ENCODE peak calls at places on chromosome 21, in four cellular contexts. N is hepatocyte, E is fibroblast of lung, X is ovary. B is an unnamed sample. For H3K27me3 and H3K9me3, the result is how much of the 10 kb centered on the place peaks cover.

GRCh38 chr21:38925923-38926322 is 120.2 kb downstream of the ETS2 start:
- DNase-seq in E (peak), X (peak), N (peak), B (no peak)

GRCh38 chr21:28587748-28588147 is 404.9 kb downstream of the LTN1 start:
- DNase-seq in N (no peak), X (no peak), E (peak), B (no peak)

GRCh38 chr21:16942703-16943102 is 570.1 kb upstream of the CXADR start:
- DNase-seq in N (peak), X (no peak), E (peak), B (peak)

GRCh38 chr21:28601708-28602107 is 391.0 kb downstream of the LTN1 start:
- DNase-seq in X (no peak), N (no peak), E (peak), B (no peak)

GRCh38 chr21:43758132-43758619 is 17.9 kb downstream of the CSTB start:
- DNase-seq in N (no peak), E (peak), X (peak), B (peak)

GRCh38 chr21:16573581-16573980 is 843.8 kb downstream of the USP25 start:
- DNase-seq in X (no peak), E (peak), N (no peak), B (no peak)

GRCh38 chr21:38486221-38486620 is 12.1 kb downstream of the ERG start:
- DNase-seq in N (peak), E (peak), X (no peak), B (no peak)

GRCh38 chr21:21179619-21180336 is 181.6 kb downstream of the NCAM2 start:
- DNase-seq in E (no peak), N (no peak), X (no peak), B (no peak)

GRCh38 chr21:22421416-22422190 is 1423.4 kb downstream of the NCAM2 start:
- DNase-seq in X (no peak), N (no peak), E (no peak), B (no peak)

GRCh38 chr21:38768385-38769071 is 37.2 kb upstream of the ETS2 start:
- DNase-seq in N (peak), X (no peak), E (peak), B (no peak)

GRCh38 chr21:36589352-36589971 is 109.5 kb upstream of the SIM2 start:
- DNase-seq in X (no peak), E (peak), N (peak), B (peak)
- TF ChIP-seq CTCF in X (no peak), E (peak), N (peak), B (peak)

DNA sequence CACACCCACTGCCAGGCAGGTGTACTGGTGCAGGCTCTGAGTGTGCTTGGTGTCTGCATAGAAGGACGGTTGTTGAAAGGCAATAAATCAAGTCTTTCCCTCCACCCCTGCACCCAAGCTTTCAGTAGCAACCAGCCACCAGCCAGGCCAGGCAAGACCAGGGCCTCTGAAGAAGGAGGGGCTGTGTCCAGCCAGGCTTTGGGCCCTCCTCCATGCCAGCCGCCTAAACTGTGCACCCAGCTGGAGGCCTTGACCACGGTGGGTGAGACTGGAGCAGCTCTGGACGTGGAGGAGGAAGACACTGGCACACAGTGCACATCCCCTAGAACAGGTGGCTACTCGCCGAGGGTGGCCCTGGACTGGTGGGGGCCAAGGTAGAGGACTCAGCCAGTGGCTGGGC is 4.9 kb downstream of the OLIG2 start:
- DNase-seq in X (no peak), N (no peak), E (no peak), B (no peak)
- H3K27me3 ChIP-seq in X (under half), N (half or more), E (half or more), B (under half)

GRCh38 chr21:25080706-25081495 is 526.4 kb downstream of the MRPL39 start:
- DNase-seq in X (no peak), E (peak), N (no peak), B (no peak)

GRCh38 chr21:25079053-25079452 is 528.2 kb downstream of the MRPL39 start:
- DNase-seq in N (no peak), X (no peak), E (no peak), B (peak)

DNA sequence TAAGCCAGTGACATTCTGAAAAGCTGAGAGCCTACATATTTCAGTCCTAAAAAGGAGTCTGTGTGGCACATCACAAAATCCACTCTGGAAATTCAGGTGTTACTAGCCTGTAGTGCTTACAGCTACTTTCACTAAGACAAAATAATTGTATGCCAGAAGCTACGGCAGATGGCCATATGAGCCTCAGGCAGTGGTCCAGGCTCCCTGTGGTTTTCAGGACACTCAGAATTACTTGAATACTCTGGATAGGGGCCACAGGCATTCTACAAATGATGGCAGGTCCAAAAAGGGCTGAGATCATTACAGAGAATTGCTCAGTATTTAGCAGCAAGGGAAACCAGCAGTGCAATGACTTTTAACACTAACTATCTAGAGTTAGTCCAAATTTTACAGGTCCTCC is 527.1 kb downstream of the MRPL39 start:
- DNase-seq in N (no peak), E (peak), X (no peak), B (no peak)
- H3K9me3 ChIP-seq in N (under half), E (under half), X (under half), B (under half)

DNA sequence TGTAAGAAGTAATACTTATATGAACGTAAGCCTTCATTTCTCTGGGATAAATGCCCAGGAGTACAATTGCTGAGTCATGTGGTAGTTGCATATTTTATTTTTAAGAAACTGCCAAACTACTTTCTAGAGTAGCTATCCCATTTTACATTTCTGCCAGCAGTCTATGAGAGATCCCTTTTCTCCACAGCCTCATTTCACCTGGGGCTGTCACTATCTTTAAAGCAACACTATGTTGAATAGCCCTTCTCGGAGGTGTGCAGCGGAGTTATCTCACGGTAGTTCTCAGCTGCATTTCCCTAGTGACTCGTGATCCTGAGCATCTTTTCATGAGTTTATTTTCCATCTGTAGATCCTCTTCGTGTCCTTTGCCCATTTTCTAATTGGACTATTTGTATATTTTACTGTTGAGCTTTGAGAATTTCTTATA is 93.4 kb downstream of the ADARB1 start:
- DNase-seq in E (peak), X (no peak), N (no peak), B (no peak)
- TF ChIP-seq CTCF in E (peak), X (no peak), N (no peak), B (no peak)

GRCh38 chr21:42055425-42055824 is 15.7 kb upstream of the UMODL1 start:
- DNase-seq in E (no peak), X (no peak), N (no peak), B (no peak)

GRCh38 chr21:42057861-42058437 is 13.2 kb upstream of the UMODL1 start:
- DNase-seq in N (no peak), X (no peak), E (no peak), B (no peak)

GRCh38 chr21:42056996-42057689 is 14.0 kb upstream of the UMODL1 start:
- DNase-seq in N (peak), E (peak), X (no peak), B (no peak)

GRCh38 chr21:42058631-42059111 is 12.4 kb upstream of the UMODL1 start:
- DNase-seq in E (no peak), N (no peak), X (no peak), B (no peak)

GRCh38 chr21:42056468-42056867 is 14.6 kb upstream of the UMODL1 start:
- DNase-seq in N (peak), E (peak), X (no peak), B (no peak)
- H3K27me3 ChIP-seq in N (under half), E (under half), X (under half), B (under half)

GRCh38 chr21:26448751-26449150 is 124.3 kb downstream of the CYYR1 start:
- DNase-seq in E (no peak), N (no peak), X (no peak), B (no peak)

GRCh38 chr21:26445440-26445839 is 127.6 kb downstream of the CYYR1 start:
- DNase-seq in X (no peak), E (peak), N (no peak), B (no peak)

GRCh38 chr21:26447932-26448331 is 125.2 kb downstream of the CYYR1 start:
- DNase-seq in E (no peak), X (no peak), N (no peak), B (no peak)

GRCh38 chr21:26451014-26451740 is 121.9 kb downstream of the CYYR1 start:
- DNase-seq in E (no peak), X (no peak), N (no peak), B (no peak)

GRCh38 chr21:26449161-26449560 is 123.9 kb downstream of the CYYR1 start:
- DNase-seq in X (no peak), N (peak), E (peak), B (no peak)
- H3K9me3 ChIP-seq in X (under half), N (under half), E (under half), B (under half)

GRCh38 chr21:27425172-27425571 is 458.3 kb upstream of the ADAMTS5 start:
- DNase-seq in E (no peak), N (no peak), X (no peak), B (no peak)
- TF ChIP-seq CTCF in E (no peak), N (no peak), X (no peak), B (no peak)

DNA sequence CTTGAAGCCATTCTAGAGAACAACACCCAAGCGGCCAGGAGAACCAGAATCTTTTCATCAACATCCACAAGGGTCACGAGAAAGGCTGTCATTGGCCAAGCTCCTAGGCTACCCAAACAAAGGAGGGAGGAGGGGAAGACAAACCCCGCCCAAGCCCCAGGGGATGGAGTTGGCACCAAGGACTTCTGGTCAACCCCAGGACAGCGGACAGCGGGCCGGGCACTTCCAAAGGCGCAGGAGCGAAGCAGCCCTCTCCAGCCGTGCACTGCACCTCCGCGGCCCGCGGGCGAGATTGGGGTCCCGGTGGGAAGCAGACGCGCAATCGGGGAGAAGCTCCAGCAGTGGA is at the start of gene CLIC6:
- DNase-seq in E (no peak), N (peak), X (no peak), B (no peak)
- H3K27me3 ChIP-seq in E (under half), N (under half), X (under half), B (half or more)